ENCODE peak calls at places on chromosomes 11 and 22, in four cellular contexts. H, V, C and I are unnamed samples.

GRCh38 chr11:113874096-113874919 is 1.1 kb downstream of the USP28 start:
- DNase-seq in H (no peak), V (no peak), C (peak), I (no peak)

GRCh38 chr11:20114588-20114987 is 45.7 kb downstream of the DBX1 start:
- DNase-seq in C (no peak), H (no peak), V (no peak), I (no peak)

GRCh38 chr11:123308077-123308476 is 113.0 kb upstream of the CLMP start:
- DNase-seq in C (no peak), V (no peak), H (peak), I (no peak)

GRCh38 chr22:43238526-43239006 is 51.6 kb upstream of the TTLL12 start:
- DNase-seq in H (no peak), V (no peak), C (no peak), I (no peak)

GRCh38 chr22:26461188-26461810 is 22.3 kb downstream of the HPS4 start:
- DNase-seq in V (peak), H (peak), C (peak), I (peak)

GRCh38 chr22:39536711-39537110 is 4.2 kb upstream of the RPS19BP1 start:
- DNase-seq in C (no peak), H (no peak), V (no peak), I (no peak)

GRCh38 chr11:75463106-75463774 is 30.2 kb upstream of the KLHL35 start:
- DNase-seq in C (peak), H (no peak), V (no peak), I (no peak)

GRCh38 chr11:27873664-27874063 is 173.4 kb upstream of the BDNF start:
- DNase-seq in H (no peak), V (no peak), C (no peak), I (no peak)

GRCh38 chr22:45696227-45696626 is 24.6 kb downstream of the ATXN10 start:
- DNase-seq in V (no peak), C (no peak), H (no peak), I (no peak)

GRCh38 chr22:20909543-20910303 is 7.5 kb upstream of the CRKL start:
- DNase-seq in H (no peak), V (no peak), C (no peak), I (no peak)

GRCh38 chr22:37329239-37330140 is 47.2 kb downstream of the CYTH4 start:
- DNase-seq in C (no peak), V (no peak), H (no peak), I (no peak)

GRCh38 chr11:35487532-35488078 is 37.8 kb downstream of the PAMR1 start:
- DNase-seq in H (no peak), C (peak), V (peak), I (no peak)

GRCh38 chr22:35648066-35649025 is at the start of gene APOL6:
- DNase-seq in H (no peak), V (peak), C (peak), I (peak)

GRCh38 chr11:10351435-10351767 is 46.5 kb downstream of the ADM start:
- DNase-seq in H (no peak), V (no peak), C (no peak), I (peak)

GRCh38 chr22:42171946-42172345 is 41.3 kb upstream of the CYP2D6 start:
- DNase-seq in H (no peak), C (peak), V (no peak), I (no peak)

GRCh38 chr11:60870276-60870675 is 2.9 kb downstream of the ZP1 start:
- DNase-seq in C (peak), H (no peak), V (no peak), I (no peak)

GRCh38 chr11:77259681-77260080 is 41.8 kb downstream of the GDPD4 start:
- DNase-seq in V (no peak), C (no peak), H (no peak), I (no peak)

GRCh38 chr22:23837496-23837859 is 1.3 kb downstream of the DERL3 start:
- DNase-seq in C (no peak), H (no peak), V (no peak), I (no peak)

GRCh38 chr22:36540867-36541642 is 12.1 kb upstream of the EIF3D start:
- DNase-seq in C (no peak), H (no peak), V (no peak), I (no peak)

GRCh38 chr22:20566420-20567260 is 59.2 kb downstream of the MED15 start:
- DNase-seq in C (no peak), V (no peak), H (no peak), I (peak)

GRCh38 chr11:106827687-106828086 is 190.6 kb downstream of the GUCY1A2 start:
- DNase-seq in H (no peak), C (no peak), V (no peak), I (no peak)

GRCh38 chr11:58829736-58830135 is 14.8 kb downstream of the GLYATL2 start:
- DNase-seq in V (no peak), H (no peak), C (no peak), I (no peak)

GRCh38 chr22:41518048-41518347 is 26.3 kb downstream of the POLR3H start:
- DNase-seq in C (no peak), H (no peak), V (no peak), I (no peak)

GRCh38 chr11:74100735-74101134 is 70.1 kb downstream of the C2CD3 start:
- DNase-seq in V (no peak), H (no peak), C (no peak), I (no peak)

GRCh38 chr22:49393526-49393925 is 434.1 kb downstream of the BRD1 start:
- DNase-seq in H (no peak), C (no peak), V (no peak), I (no peak)

GRCh38 chr22:47107431-47107830 is 345.0 kb downstream of the TBC1D22A start:
- DNase-seq in H (no peak), V (no peak), C (no peak), I (no peak)

GRCh38 chr11:32231909-32232493 is 141.1 kb downstream of the RCN1 start:
- DNase-seq in V (no peak), C (peak), H (peak), I (no peak)

GRCh38 chr11:8092587-8093424 is 11.8 kb downstream of the TUB start:
- DNase-seq in V (peak), H (peak), C (peak), I (peak)

GRCh38 chr11:130023204-130023603 is 20.6 kb upstream of the PRDM10 start:
- DNase-seq in V (no peak), C (no peak), H (no peak), I (no peak)

GRCh38 chr11:79312591-79313267 is 128.1 kb downstream of the TENM4 start:
- DNase-seq in H (no peak), V (no peak), C (no peak), I (no peak)

GRCh38 chr22:28052818-28053217 is 133.8 kb upstream of the PITPNB start:
- DNase-seq in V (no peak), H (peak), C (no peak), I (no peak)

GRCh38 chr11:64298966-64299846 is 952 bp upstream of the CATSPERZ start:
- DNase-seq in H (no peak), V (peak), C (peak), I (peak)

GRCh38 chr11:19474954-19475811 is 234.4 kb upstream of the E2F8 start:
- DNase-seq in V (no peak), C (peak), H (no peak), I (no peak)

GRCh38 chr11:75652936-75653335 is 15.9 kb downstream of the MAP6 start:
- DNase-seq in V (no peak), C (no peak), H (no peak), I (no peak)

GRCh38 chr11:61618991-61619390 is 38.1 kb upstream of the SYT7 start:
- DNase-seq in H (peak), V (no peak), C (peak), I (no peak)

GRCh38 chr22:44454113-44454769 is 43.8 kb downstream of the RTL6 start:
- DNase-seq in C (no peak), V (peak), H (no peak), I (peak)

GRCh38 chr11:61079416-61080150 is 22.7 kb upstream of the CD5 start:
- DNase-seq in V (no peak), C (no peak), H (no peak), I (no peak)

GRCh38 chr11:27710536-27710935 is 10.3 kb upstream of the BDNF start:
- DNase-seq in H (no peak), V (no peak), C (no peak), I (no peak)

GRCh38 chr22:39624501-39624821 is 53.9 kb downstream of the CACNA1I start:
- DNase-seq in C (no peak), H (no peak), V (no peak), I (no peak)